ENCODE peak calls at places on chromosomes 16 and 17, in nine cellular contexts. P is stimulated activated CD8-positive, alpha-beta memory T cell treated with anti-CD3 and anti-CD28 coated beads, Interleukin-15, amount 100 ng/mL, for 1 hour; V is islet precursor cell; F is NCI-H510A treated with DMSO at 0.1 percent for 48 hours; H is Jurkat, Clone E6-1; S is Right ventricle myocardium superior; N is stimulated activated CD4-positive, alpha-beta T cell treated with anti-CD3 and anti-CD28 coated beads, Interleukin-15, amount 100 ng/mL, for 1 hour; Y is neural progenitor cell; R is GM04504. I is an unnamed sample.
A peak's percentile ranks its signal among the peaks of the same experiment; 100 is the strongest.

GRCh38 chr17:59368218-59368857 is 36.9 kb downstream of the YPEL2 start:
- DNase-seq in P (no peak), V (no peak), F (peak; percentile 45), H (no peak), S (no peak), N (no peak), Y (no peak), R (no peak), I (no peak)

GRCh38 chr16:58028168-58028455 is 2.6 kb downstream of the MMP15 start:
- DNase-seq in P (no peak), V (no peak), F (no peak), H (no peak), S (no peak), N (no peak), Y (no peak), R (no peak), I (no peak)

GRCh38 chr16:14676633-14677032 is 17.5 kb downstream of the PLA2G10 start:
- DNase-seq in P (no peak), V (no peak), F (no peak), H (no peak), S (no peak), N (no peak), Y (no peak), R (no peak), I (no peak)

GRCh38 chr17:8048736-8049135 is 9.9 kb downstream of the ALOX15B start:
- DNase-seq in P (no peak), V (peak; percentile 23), F (no peak), H (no peak), S (no peak), N (no peak), Y (no peak), R (no peak), I (no peak)

GRCh38 chr17:56112086-56112485 is 41.2 kb upstream of the ANKFN1 start:
- DNase-seq in P (no peak), V (no peak), F (no peak), H (no peak), S (no peak), N (no peak), Y (no peak), R (peak; percentile 62), I (peak; percentile 35)

GRCh38 chr16:87620201-87620495 is 17.8 kb downstream of the JPH3 start:
- DNase-seq in P (no peak), V (peak; percentile 71), F (no peak), H (no peak), S (no peak), N (no peak), Y (peak; percentile 38), R (no peak), I (no peak)

GRCh38 chr16:8720080-8720966 is 45.9 kb downstream of the ABAT start:
- DNase-seq in P (no peak), V (peak; percentile 89), F (peak; percentile 78), H (no peak), S (no peak), N (no peak), Y (peak; percentile 65), R (no peak), I (no peak)

GRCh38 chr17:68601565-68602266 is 549 bp upstream of the FAM20A start:
- DNase-seq in P (no peak), V (no peak), F (no peak), H (no peak), S (no peak), N (no peak), Y (no peak), R (no peak), I (no peak)

GRCh38 chr17:12256380-12256995 is 235.8 kb downstream of the MAP2K4 start:
- DNase-seq in P (no peak), V (no peak), F (peak; percentile 20), H (peak; percentile 35), S (no peak), N (no peak), Y (peak; percentile 64), R (peak; percentile 17), I (peak; percentile 11)